ENCODE peak calls at places on chromosome 13, in ten cellular contexts. I is hepatocyte; R is T-helper 1 cell; O is stimulated activated CD8-positive, alpha-beta memory T cell treated with anti-CD3 and anti-CD28 coated beads, Interleukin-15, amount 100 ng/mL, for 4 hours; Q is breast epithelium; L is AG04450; N is ELF-1; A is NCI-H774; Z is astrocyte of the spinal cord; X is D341Med. E is an unnamed sample.

GRCh38 chr13:76677047-76677446 is 209.2 kb downstream of the KCTD12 start:
- DNase-seq in I (no peak), R (no peak), O (no peak), Q (no peak), L (no peak), N (no peak), A (no peak), Z (peak; percentile 82), X (no peak), E (no peak)

GRCh38 chr13:69243366-69243765 is 864.3 kb upstream of the ATXN8OS start:
- DNase-seq in I (no peak), R (no peak), O (no peak), Q (no peak), L (no peak), N (no peak), A (no peak), Z (no peak), X (no peak), E (no peak)

GRCh38 chr13:98837896-98838295 is 85.4 kb upstream of the SLC15A1 start:
- DNase-seq in I (no peak), R (no peak), O (no peak), Q (no peak), L (no peak), N (no peak), A (no peak), Z (no peak), X (no peak), E (no peak)

GRCh38 chr13:31725841-31726240 is 13.5 kb upstream of the RXFP2 start:
- DNase-seq in I (no peak), R (no peak), O (no peak), Q (no peak), L (no peak), N (no peak), A (no peak), Z (no peak), X (no peak), E (no peak)

GRCh38 chr13:72782717-72783116 is 784 bp downstream of the PIBF1 start:
- DNase-seq in I (no peak), R (no peak), O (no peak), Q (no peak), L (no peak), N (no peak), A (no peak), Z (peak; percentile 31), X (no peak), E (peak; percentile 2)

GRCh38 chr13:96426160-96426559 is 336.3 kb downstream of the HS6ST3 start:
- DNase-seq in I (no peak), R (no peak), O (no peak), Q (no peak), L (no peak), N (no peak), A (peak; percentile 44), Z (no peak), X (no peak), E (no peak)

GRCh38 chr13:99043700-99044300 is 65.9 kb upstream of the DOCK9 start:
- DNase-seq in I (no peak), R (no peak), O (no peak), Q (no peak), L (no peak), N (no peak), A (no peak), Z (no peak), X (no peak), E (no peak)

GRCh38 chr13:50030315-50030714 is 15.1 kb downstream of the KCNRG start:
- DNase-seq in I (no peak), R (no peak), O (no peak), Q (no peak), L (no peak), N (no peak), A (no peak), Z (no peak), X (peak; percentile 30), E (no peak)

GRCh38 chr13:65488606-65489005 is 1741.5 kb downstream of the PCDH9 start:
- DNase-seq in I (no peak), R (no peak), O (no peak), Q (no peak), L (no peak), N (no peak), A (no peak), Z (no peak), X (no peak), E (no peak)

GRCh38 chr13:83618966-83619365 is 263.3 kb downstream of the SLITRK1 start:
- DNase-seq in I (no peak), R (no peak), O (no peak), Q (no peak), L (no peak), N (no peak), A (no peak), Z (peak; percentile 20), X (no peak), E (no peak)

GRCh38 chr13:110433014-110433413 is 125.9 kb downstream of the COL4A2 start:
- DNase-seq in I (no peak), R (no peak), O (no peak), Q (no peak), L (no peak), N (no peak), A (no peak), Z (peak; percentile 54), X (no peak), E (no peak)

GRCh38 chr13:50668044-50668443 is 175.4 kb downstream of the DLEU7 start:
- DNase-seq in I (no peak), R (no peak), O (no peak), Q (no peak), L (no peak), N (no peak), A (no peak), Z (no peak), X (no peak), E (no peak)

GRCh38 chr13:102680842-102681725 is 13.8 kb downstream of the METTL21C start:
- DNase-seq in I (no peak), R (no peak), O (no peak), Q (no peak), L (no peak), N (no peak), A (no peak), Z (peak; percentile 32), X (no peak), E (no peak)

GRCh38 chr13:77980592-77980991 is 62.0 kb upstream of the EDNRB start:
- DNase-seq in I (peak; percentile 54), R (no peak), O (no peak), Q (no peak), L (peak; percentile 42), N (peak; percentile 23), A (no peak), Z (peak; percentile 76), X (no peak), E (peak; percentile 4)

GRCh38 chr13:59352600-59352999 is 811.1 kb downstream of the DIAPH3 start:
- DNase-seq in I (peak; percentile 19), R (no peak), O (no peak), Q (no peak), L (no peak), N (no peak), A (no peak), Z (no peak), X (no peak), E (no peak)

GRCh38 chr13:100274942-100275506 is 186.1 kb downstream of the PCCA start:
- DNase-seq in I (no peak), R (no peak), O (no peak), Q (no peak), L (no peak), N (peak; percentile 8), A (no peak), Z (peak; percentile 57), X (no peak), E (no peak)

GRCh38 chr13:98785405-98785804 is 32.9 kb upstream of the SLC15A1 start:
- DNase-seq in I (no peak), R (no peak), O (no peak), Q (no peak), L (no peak), N (no peak), A (no peak), Z (no peak), X (no peak), E (no peak)

GRCh38 chr13:33548065-33548464 is 262.5 kb upstream of the STARD13 start:
- DNase-seq in I (no peak), R (no peak), O (no peak), Q (no peak), L (no peak), N (no peak), A (no peak), Z (no peak), X (no peak), E (no peak)

GRCh38 chr13:111403266-111403665 is 82.8 kb downstream of the TEX29 start:
- DNase-seq in I (no peak), R (no peak), O (no peak), Q (no peak), L (no peak), N (no peak), A (no peak), Z (no peak), X (no peak), E (no peak)

GRCh38 chr13:45416521-45417125 is 1.6 kb downstream of the SLC25A30 start:
- DNase-seq in I (no peak), R (no peak), O (no peak), Q (no peak), L (no peak), N (no peak), A (peak; percentile 45), Z (no peak), X (no peak), E (no peak)

E was measured in neural progenitor cell.